ENCODE peak calls at places on chromosome 1, in four cellular contexts. One of them, this sample, is unnamed.
A peak's percentile ranks its signal among the peaks of the same experiment; 100 is the strongest.

GRCh38 chr1:25257176-25257575 is 9.9 kb upstream of the RSRP1 start:
- DNase-seq in GM13976: no peak
- DNase-seq in neural progenitor cell: no peak
- DNase-seq in IMR-90: peak; percentile 61
- DNase-seq in this sample: no peak

GRCh38 chr1:163912491-163912890 is 590.7 kb downstream of the NUF2 start:
- DNase-seq in IMR-90: no peak
- DNase-seq in neural progenitor cell: no peak
- DNase-seq in GM13976: no peak
- DNase-seq in this sample: no peak

GRCh38 chr1:38527373-38527966 is 332.1 kb downstream of the RRAGC start:
- DNase-seq in GM13976: peak; percentile 82
- DNase-seq in neural progenitor cell: no peak
- DNase-seq in IMR-90: no peak
- DNase-seq in this sample: peak; percentile 85

GRCh38 chr1:200231787-200232222 is 178.0 kb downstream of the ZNF281 start:
- DNase-seq in IMR-90: peak; percentile 45
- DNase-seq in neural progenitor cell: no peak
- DNase-seq in GM13976: no peak
- DNase-seq in this sample: no peak

GRCh38 chr1:175803413-175803812 is 60.0 kb upstream of the TNR start:
- DNase-seq in GM13976: no peak
- DNase-seq in neural progenitor cell: no peak
- DNase-seq in IMR-90: no peak
- DNase-seq in this sample: no peak

GRCh38 chr1:199995096-199995685 is 32.3 kb upstream of the NR5A2 start:
- DNase-seq in IMR-90: no peak
- DNase-seq in neural progenitor cell: no peak
- DNase-seq in GM13976: no peak
- DNase-seq in this sample: no peak

GRCh38 chr1:77888429-77889239 is at the start of gene NEXN:
- DNase-seq in neural progenitor cell: peak; percentile 88
- DNase-seq in IMR-90: peak; percentile 79
- DNase-seq in GM13976: peak; percentile 59
- DNase-seq in this sample: peak; percentile 45

GRCh38 chr1:52613611-52614373 is 11.6 kb downstream of the GPX7 start:
- DNase-seq in IMR-90: no peak
- DNase-seq in neural progenitor cell: no peak
- DNase-seq in GM13976: no peak
- DNase-seq in this sample: no peak

GRCh38 chr1:23341829-23342697 is 2.0 kb downstream of the HNRNPR start:
- DNase-seq in GM13976: no peak
- DNase-seq in IMR-90: no peak
- DNase-seq in neural progenitor cell: no peak
- DNase-seq in this sample: no peak

GRCh38 chr1:182444497-182444896 is 5.4 kb upstream of the RGSL1 start:
- DNase-seq in IMR-90: no peak
- DNase-seq in neural progenitor cell: no peak
- DNase-seq in GM13976: peak; percentile 46
- DNase-seq in this sample: peak; percentile 20

GRCh38 chr1:25820247-25821111 is 725 bp downstream of the MTFR1L start:
- DNase-seq in IMR-90: peak; percentile 61
- DNase-seq in GM13976: peak; percentile 89
- DNase-seq in neural progenitor cell: peak; percentile 76
- DNase-seq in this sample: peak; percentile 89

GRCh38 chr1:212595229-212595628 is 13.3 kb upstream of the ATF3 start:
- DNase-seq in neural progenitor cell: no peak
- DNase-seq in GM13976: no peak
- DNase-seq in IMR-90: no peak
- DNase-seq in this sample: no peak

GRCh38 chr1:168179411-168180147 is 817 bp downstream of the TIPRL start:
- DNase-seq in IMR-90: peak; percentile 25
- DNase-seq in GM13976: peak; percentile 39
- DNase-seq in neural progenitor cell: peak; percentile 13
- DNase-seq in this sample: peak; percentile 32

GRCh38 chr1:27544818-27545612 is 55.0 kb upstream of the WASF2 start:
- DNase-seq in IMR-90: peak; percentile 41
- DNase-seq in GM13976: no peak
- DNase-seq in neural progenitor cell: no peak
- DNase-seq in this sample: no peak

GRCh38 chr1:67708606-67709005 is 23.6 kb downstream of the GADD45A start:
- DNase-seq in GM13976: no peak
- DNase-seq in neural progenitor cell: no peak
- DNase-seq in IMR-90: no peak
- DNase-seq in this sample: no peak

GRCh38 chr1:225448146-225448805 is 20.4 kb upstream of the LBR start:
- DNase-seq in neural progenitor cell: no peak
- DNase-seq in GM13976: no peak
- DNase-seq in IMR-90: no peak
- DNase-seq in this sample: no peak

GRCh38 chr1:26710811-26711210 is 15.0 kb downstream of the ARID1A start:
- DNase-seq in IMR-90: no peak
- DNase-seq in GM13976: no peak
- DNase-seq in neural progenitor cell: no peak
- DNase-seq in this sample: no peak

GRCh38 chr1:4306559-4307467 is 347.6 kb upstream of the AJAP1 start:
- DNase-seq in neural progenitor cell: no peak
- DNase-seq in IMR-90: no peak
- DNase-seq in GM13976: no peak
- DNase-seq in this sample: no peak

GRCh38 chr1:34149501-34149900 is 15.5 kb downstream of the CSMD2 start:
- DNase-seq in neural progenitor cell: peak; percentile 89
- DNase-seq in IMR-90: no peak
- DNase-seq in GM13976: no peak
- DNase-seq in this sample: no peak

GRCh38 chr1:53320646-53321045 is 7.2 kb downstream of the LRP8 start:
- DNase-seq in neural progenitor cell: no peak
- DNase-seq in IMR-90: no peak
- DNase-seq in GM13976: no peak
- DNase-seq in this sample: no peak

GRCh38 chr1:67089685-67090208 is 35.8 kb upstream of the SLC35D1 start:
- DNase-seq in IMR-90: no peak
- DNase-seq in GM13976: no peak
- DNase-seq in neural progenitor cell: no peak
- DNase-seq in this sample: no peak

GRCh38 chr1:155254714-155255242 is 505 bp downstream of the ENTREP3 start:
- DNase-seq in GM13976: no peak
- DNase-seq in neural progenitor cell: peak; percentile 45
- DNase-seq in IMR-90: no peak
- DNase-seq in this sample: no peak

GRCh38 chr1:206760590-206760989 is 10.0 kb upstream of the IL19 start:
- DNase-seq in IMR-90: no peak
- DNase-seq in GM13976: no peak
- DNase-seq in neural progenitor cell: no peak
- DNase-seq in this sample: no peak

GRCh38 chr1:206757524-206758266 is 12.9 kb upstream of the IL19 start:
- DNase-seq in GM13976: no peak
- DNase-seq in IMR-90: no peak
- DNase-seq in neural progenitor cell: no peak
- DNase-seq in this sample: no peak

GRCh38 chr1:206766251-206766856 is 4.2 kb upstream of the IL19 start:
- DNase-seq in neural progenitor cell: peak; percentile 7
- DNase-seq in GM13976: peak; percentile 44
- DNase-seq in IMR-90: peak; percentile 93
- DNase-seq in this sample: peak; percentile 53

GRCh38 chr1:206761369-206761768 is 9.2 kb upstream of the IL19 start:
- DNase-seq in IMR-90: no peak
- DNase-seq in GM13976: no peak
- DNase-seq in neural progenitor cell: peak; percentile 27
- DNase-seq in this sample: no peak
- TF ChIP-seq CTCF in IMR-90: peak; percentile 21
- TF ChIP-seq CTCF in GM13976: no peak
- TF ChIP-seq CTCF in neural progenitor cell: peak; percentile 32
- TF ChIP-seq CTCF in this sample: no peak

GRCh38 chr1:46131093-46131492 is 1.3 kb downstream of the PIK3R3 start:
- DNase-seq in IMR-90: peak; percentile 28
- DNase-seq in neural progenitor cell: no peak
- DNase-seq in GM13976: no peak
- DNase-seq in this sample: peak; percentile 19

GRCh38 chr1:46132529-46133180 is at the start of gene PIK3R3:
- DNase-seq in GM13976: peak; percentile 97
- DNase-seq in neural progenitor cell: peak; percentile 100
- DNase-seq in IMR-90: peak; percentile 99
- DNase-seq in this sample: peak; percentile 93

GRCh38 chr1:46128336-46128735 is 4.1 kb downstream of the PIK3R3 start:
- DNase-seq in GM13976: no peak
- DNase-seq in IMR-90: peak; percentile 38
- DNase-seq in neural progenitor cell: no peak
- DNase-seq in this sample: no peak

GRCh38 chr1:46131727-46132528 is 501 bp downstream of the PIK3R3 start:
- DNase-seq in neural progenitor cell: peak; percentile 74
- DNase-seq in GM13976: no peak
- DNase-seq in IMR-90: peak; percentile 45
- DNase-seq in this sample: peak; percentile 20

GRCh38 chr1:46130144-46130543 is 2.3 kb downstream of the PIK3R3 start:
- DNase-seq in IMR-90: no peak
- DNase-seq in neural progenitor cell: no peak
- DNase-seq in GM13976: no peak
- DNase-seq in this sample: no peak
- TF ChIP-seq CTCF in IMR-90: no peak
- TF ChIP-seq CTCF in neural progenitor cell: peak; percentile 32
- TF ChIP-seq CTCF in GM13976: no peak
- TF ChIP-seq CTCF in this sample: no peak

GRCh38 chr1:161766102-161766981 is at the start of gene ATF6:
- DNase-seq in neural progenitor cell: peak; percentile 78
- DNase-seq in GM13976: peak; percentile 80
- DNase-seq in IMR-90: peak; percentile 94
- DNase-seq in this sample: peak; percentile 73
- TF ChIP-seq CTCF in neural progenitor cell: no peak
- TF ChIP-seq CTCF in GM13976: no peak
- TF ChIP-seq CTCF in IMR-90: no peak
- TF ChIP-seq CTCF in this sample: no peak

GRCh38 chr1:22259581-22260282 is 116.8 kb upstream of the WNT4 start:
- DNase-seq in neural progenitor cell: no peak
- DNase-seq in GM13976: no peak
- DNase-seq in IMR-90: peak; percentile 32
- DNase-seq in this sample: no peak
- TF ChIP-seq CTCF in neural progenitor cell: no peak
- TF ChIP-seq CTCF in GM13976: no peak
- TF ChIP-seq CTCF in IMR-90: no peak
- TF ChIP-seq CTCF in this sample: no peak

GRCh38 chr1:6584126-6585080 is 4.6 kb downstream of the ZBTB48 start:
- DNase-seq in IMR-90: no peak
- DNase-seq in neural progenitor cell: no peak
- DNase-seq in GM13976: no peak
- DNase-seq in this sample: no peak
- TF ChIP-seq CTCF in IMR-90: no peak
- TF ChIP-seq CTCF in neural progenitor cell: peak; percentile 18
- TF ChIP-seq CTCF in GM13976: no peak
- TF ChIP-seq CTCF in this sample: no peak

GRCh38 chr1:107750364-107750959 is 214.5 kb downstream of the VAV3 start:
- DNase-seq in GM13976: peak; percentile 15
- DNase-seq in IMR-90: peak; percentile 43
- DNase-seq in neural progenitor cell: peak; percentile 82
- DNase-seq in this sample: peak; percentile 19
- TF ChIP-seq CTCF in GM13976: peak; percentile 40
- TF ChIP-seq CTCF in IMR-90: peak; percentile 57
- TF ChIP-seq CTCF in neural progenitor cell: peak; percentile 88
- TF ChIP-seq CTCF in this sample: peak; percentile 43

GRCh38 chr1:156463874-156464273 is 36.7 kb downstream of the MEF2D start:
- DNase-seq in IMR-90: no peak
- DNase-seq in neural progenitor cell: no peak
- DNase-seq in GM13976: no peak
- DNase-seq in this sample: no peak

GRCh38 chr1:156465747-156466365 is 34.7 kb downstream of the MEF2D start:
- DNase-seq in neural progenitor cell: peak; percentile 60
- DNase-seq in IMR-90: no peak
- DNase-seq in GM13976: no peak
- DNase-seq in this sample: no peak

GRCh38 chr1:156462954-156463795 is 37.4 kb downstream of the MEF2D start:
- DNase-seq in neural progenitor cell: no peak
- DNase-seq in IMR-90: no peak
- DNase-seq in GM13976: no peak
- DNase-seq in this sample: no peak

GRCh38 chr1:156464825-156465452 is 35.6 kb downstream of the MEF2D start:
- DNase-seq in neural progenitor cell: no peak
- DNase-seq in IMR-90: peak; percentile 25
- DNase-seq in GM13976: no peak
- DNase-seq in this sample: no peak

GRCh38 chr1:156464335-156464734 is 36.2 kb downstream of the MEF2D start:
- DNase-seq in IMR-90: peak; percentile 34
- DNase-seq in GM13976: no peak
- DNase-seq in neural progenitor cell: no peak
- DNase-seq in this sample: no peak
- TF ChIP-seq CTCF in IMR-90: no peak
- TF ChIP-seq CTCF in GM13976: no peak
- TF ChIP-seq CTCF in neural progenitor cell: no peak
- TF ChIP-seq CTCF in this sample: no peak

DNA sequence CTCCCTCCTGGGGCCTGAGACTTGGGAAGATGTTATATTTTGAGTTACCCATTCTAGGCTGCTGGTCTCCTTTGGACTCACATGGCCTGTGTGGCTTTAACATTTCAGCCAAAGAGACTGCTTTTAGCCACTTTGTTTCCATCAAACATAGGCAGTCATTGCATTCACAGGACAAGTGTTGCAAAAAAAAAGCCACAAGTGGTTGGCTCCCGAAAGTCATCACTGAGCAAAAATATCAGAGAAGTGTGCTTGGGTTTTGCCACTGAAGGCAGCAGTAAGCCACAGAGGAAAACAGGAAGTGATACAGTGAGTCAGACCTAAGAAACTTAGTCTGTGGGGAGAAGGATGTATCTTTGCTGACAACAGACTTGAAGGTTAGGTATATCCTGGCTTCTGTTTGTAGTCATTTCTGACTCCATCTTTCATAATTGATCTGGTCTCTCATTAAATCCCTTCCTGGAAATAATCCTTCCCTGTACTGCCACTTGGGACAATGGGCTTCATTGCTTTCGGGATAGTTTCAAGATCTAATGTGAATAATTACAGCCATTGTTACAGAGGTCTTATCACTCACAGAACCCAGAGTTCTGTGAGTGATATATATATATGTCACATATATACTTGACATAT is 80.9 kb downstream of the COLGALT2 start:
- DNase-seq in neural progenitor cell: no peak
- DNase-seq in GM13976: peak; percentile 76
- DNase-seq in IMR-90: peak; percentile 87
- DNase-seq in this sample: peak; percentile 84
- TF ChIP-seq CTCF in neural progenitor cell: no peak
- TF ChIP-seq CTCF in GM13976: peak; percentile 25
- TF ChIP-seq CTCF in IMR-90: peak; percentile 46
- TF ChIP-seq CTCF in this sample: peak; percentile 11